ENCODE peak calls at places on chromosomes 3 and 15, in six cellular contexts. D is WTC11, P is K562, F is HCT116, N is GM12878, K is HepG2. U is an unnamed sample.
A peak's percentile ranks its signal among the peaks of the same experiment; 100 is the strongest.

GRCh38 chr15:29376580-29376979 is 107.0 kb upstream of the NSMCE3 start:
- DNase-seq in D (no peak), P (no peak), F (no peak), N (no peak), K (no peak), U (no peak)

GRCh38 chr15:31267161-31268107 is 59.2 kb upstream of the KLF13 start:
- DNase-seq in D (peak; percentile 3), P (no peak), F (no peak), N (no peak), K (no peak), U (no peak)

GRCh38 chr3:141429371-141430035 is 57.3 kb upstream of the RASA2 start:
- DNase-seq in D (no peak), P (no peak), F (no peak), N (no peak), K (no peak), U (no peak)

GRCh38 chr3:157201648-157202278 is 41.8 kb upstream of the CCNL1 start:
- DNase-seq in D (no peak), P (peak; percentile 55), F (peak; percentile 19), N (no peak), K (peak; percentile 29), U (no peak)

GRCh38 chr3:169286214-169286613 is 377.3 kb downstream of the MECOM start:
- DNase-seq in D (no peak), P (no peak), F (no peak), N (no peak), K (no peak), U (no peak)

GRCh38 chr15:23437146-23437545 is 9.9 kb downstream of the GOLGA6L2 start:
- DNase-seq in D (no peak), P (no peak), F (no peak), N (no peak), K (no peak), U (no peak)

GRCh38 chr3:124401841-124402240 is 328.4 kb upstream of the UMPS start:
- DNase-seq in D (no peak), P (no peak), F (no peak), N (no peak), K (no peak), U (no peak)

GRCh38 chr15:98326804-98327203 is 321.5 kb upstream of the IGF1R start:
- DNase-seq in D (no peak), P (no peak), F (no peak), N (no peak), K (no peak), U (no peak)

GRCh38 chr15:79008666-79009065 is 63.8 kb upstream of the CTSH start:
- DNase-seq in D (no peak), P (no peak), F (no peak), N (no peak), K (no peak), U (no peak)

GRCh38 chr15:47460775-47461174 is 256.5 kb upstream of the SEMA6D start:
- DNase-seq in D (no peak), P (no peak), F (no peak), N (no peak), K (no peak), U (no peak)

GRCh38 chr3:186117521-186118111 is 8.7 kb upstream of the ETV5 start:
- DNase-seq in D (no peak), P (no peak), F (no peak), N (no peak), K (no peak), U (no peak)

GRCh38 chr3:73868688-73869315 is 244.1 kb upstream of the PDZRN3 start:
- DNase-seq in D (peak; percentile 35), P (peak; percentile 2), F (no peak), N (no peak), K (peak; percentile 12), U (no peak)

GRCh38 chr3:113275876-113276580 is 64.7 kb downstream of the BOC start:
- DNase-seq in D (no peak), P (no peak), F (no peak), N (peak; percentile 25), K (peak; percentile 76), U (no peak)

GRCh38 chr3:45365060-45365459 is 23.3 kb upstream of the LARS2 start:
- DNase-seq in D (no peak), P (no peak), F (no peak), N (no peak), K (no peak), U (no peak)

GRCh38 chr3:177209509-177209908 is 12.2 kb upstream of the TBL1XR1 start:
- DNase-seq in D (no peak), P (no peak), F (no peak), N (no peak), K (no peak), U (no peak)

GRCh38 chr3:31312400-31312799 is 220.3 kb upstream of the STT3B start:
- DNase-seq in D (no peak), P (no peak), F (no peak), N (no peak), K (no peak), U (no peak)

GRCh38 chr3:57952208-57952631 is 56.0 kb upstream of the FLNB start:
- DNase-seq in D (peak; percentile 50), P (peak; percentile 22), F (peak; percentile 36), N (no peak), K (peak; percentile 49), U (no peak)

GRCh38 chr3:127373701-127374625 is 86.1 kb upstream of the PRR20G start:
- DNase-seq in D (peak; percentile 79), P (peak; percentile 26), F (peak; percentile 8), N (no peak), K (no peak), U (no peak)

GRCh38 chr15:51874751-51875644 is 45.5 kb downstream of the TMOD3 start:
- DNase-seq in D (no peak), P (peak; percentile 44), F (peak; percentile 89), N (no peak), K (peak; percentile 29), U (no peak)

GRCh38 chr15:63296195-63296594 is 18.8 kb downstream of the APH1B start:
- DNase-seq in D (no peak), P (no peak), F (no peak), N (no peak), K (no peak), U (no peak)

GRCh38 chr3:128498127-128498626 is 5.2 kb upstream of the GATA2 start:
- DNase-seq in D (no peak), P (no peak), F (no peak), N (no peak), K (no peak), U (no peak)

GRCh38 chr3:62622553-62623174 is 249.3 kb upstream of the FEZF2 start:
- DNase-seq in D (no peak), P (peak; percentile 34), F (peak; percentile 31), N (peak; percentile 1), K (peak; percentile 48), U (no peak)

GRCh38 chr15:83030021-83030420 is 18.6 kb upstream of the C15orf40 start:
- DNase-seq in D (no peak), P (no peak), F (peak; percentile 19), N (no peak), K (no peak), U (no peak)

GRCh38 chr15:69624816-69625215 is 172.2 kb downstream of the RPLP1 start:
- DNase-seq in D (no peak), P (no peak), F (no peak), N (no peak), K (no peak), U (no peak)

GRCh38 chr15:66703540-66703941 is 1.5 kb downstream of the SMAD6 start:
- DNase-seq in D (peak; percentile 20), P (no peak), F (no peak), N (no peak), K (no peak), U (no peak)

GRCh38 chr3:58588030-58588614 is 10.9 kb upstream of the FAM107A start:
- DNase-seq in D (peak; percentile 68), P (peak; percentile 16), F (no peak), N (no peak), K (no peak), U (peak; percentile 82)

GRCh38 chr3:19073341-19074105 is 74.8 kb upstream of the KCNH8 start:
- DNase-seq in D (no peak), P (no peak), F (no peak), N (no peak), K (no peak), U (no peak)
- TF ChIP-seq ATF3 in D (no peak), P (no peak), F (no peak), N (no peak), K (no peak), U (no peak)

GRCh38 chr3:16122661-16123060 is 51.8 kb upstream of the GALNT15 start:
- DNase-seq in D (no peak), P (no peak), F (no peak), N (no peak), K (no peak), U (no peak)

GRCh38 chr3:16127257-16127656 is 47.2 kb upstream of the GALNT15 start:
- DNase-seq in D (no peak), P (no peak), F (no peak), N (no peak), K (no peak), U (no peak)

GRCh38 chr3:16126634-16127033 is 47.8 kb upstream of the GALNT15 start:
- DNase-seq in D (peak; percentile 18), P (no peak), F (no peak), N (no peak), K (no peak), U (no peak)

GRCh38 chr3:16122155-16122554 is 52.3 kb upstream of the GALNT15 start:
- DNase-seq in D (no peak), P (no peak), F (no peak), N (no peak), K (no peak), U (no peak)

GRCh38 chr3:16124636-16125035 is 49.8 kb upstream of the GALNT15 start:
- DNase-seq in D (no peak), P (no peak), F (no peak), N (no peak), K (no peak), U (no peak)
- TF ChIP-seq ATF3 in D (no peak), P (no peak), F (no peak), N (no peak), K (no peak), U (no peak)

GRCh38 chr3:78844307-78844706 is 923.5 kb downstream of the ROBO1 start:
- DNase-seq in D (no peak), P (no peak), F (no peak), N (no peak), K (peak; percentile 97), U (no peak)
- TF ChIP-seq ATF3 in D (no peak), P (no peak), F (no peak), N (no peak), K (no peak), U (no peak)

DNA sequence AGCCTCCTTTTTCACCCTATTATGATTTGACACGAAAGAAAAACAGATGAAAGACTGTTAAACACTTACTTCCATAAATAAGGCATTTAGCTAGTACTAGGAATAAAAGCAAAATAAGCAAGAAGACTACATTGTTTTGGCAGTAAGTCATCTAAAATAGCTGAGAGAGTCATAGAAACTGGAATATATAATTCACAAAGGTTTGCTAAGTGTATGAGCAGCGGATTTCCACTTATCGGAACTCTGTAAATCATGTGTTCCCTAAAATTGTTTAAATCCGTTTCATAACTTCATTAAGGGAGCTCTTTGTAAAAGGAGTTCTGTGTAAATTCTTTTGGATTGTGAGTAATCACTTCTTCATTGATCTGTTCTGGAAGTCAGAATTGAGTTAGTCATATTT is 202.5 kb upstream of the CBLB start:
- DNase-seq in D (no peak), P (no peak), F (no peak), N (no peak), K (no peak), U (no peak)
- TF ChIP-seq ATF3 in D (no peak), P (no peak), F (no peak), N (no peak), K (no peak), U (no peak)

GRCh38 chr15:101808201-101808600 is 3.8 kb upstream of the OR4F15 start:
- DNase-seq in D (no peak), P (no peak), F (no peak), N (no peak), K (no peak), U (no peak)
- TF ChIP-seq ATF3 in D (no peak), P (no peak), F (no peak), N (no peak), K (no peak), U (no peak)